ENCODE peak calls at places on chromosomes 12 and 14, in eight cellular contexts. R, S, W, I, L, P, Y and N are unnamed samples. For H3K9me3, the result is how much of the 10 kb centered on the place peaks cover.

GRCh38 chr12:53994691-53995310 is 5.2 kb upstream of the HOXC9 start:
- DNase-seq in L (no peak), R (no peak), W (no peak), P (no peak), I (no peak), Y (no peak), S (no peak), N (no peak)

GRCh38 chr14:100131181-100131580 is 28.3 kb downstream of the DEGS2 start:
- DNase-seq in W (no peak), I (no peak), Y (peak), R (no peak), S (no peak), P (peak), L (no peak), N (peak)

GRCh38 chr14:75340921-75341320 is 62.3 kb downstream of the FOS start:
- DNase-seq in Y (peak), I (peak), L (peak), S (peak), W (no peak), R (peak), P (peak), N (peak)

GRCh38 chr12:43692064-43692463 is 66.5 kb downstream of the PUS7L start:
- DNase-seq in W (peak), L (no peak), Y (no peak), S (no peak), R (no peak), I (no peak), P (no peak), N (no peak)

GRCh38 chr14:57760891-57761290 is 105.0 kb downstream of the SLC35F4 start:
- DNase-seq in S (no peak), P (no peak), I (no peak), W (no peak), R (no peak), L (no peak), Y (no peak), N (no peak)

GRCh38 chr12:63826002-63826585 is 18.4 kb upstream of the SRGAP1 start:
- DNase-seq in L (no peak), P (no peak), S (peak), I (no peak), R (no peak), W (peak), Y (no peak), N (no peak)

GRCh38 chr12:67355428-67356385 is 86.5 kb downstream of the CAND1 start:
- DNase-seq in L (no peak), R (no peak), I (no peak), P (peak), S (no peak), Y (no peak), W (peak), N (no peak)

GRCh38 chr12:65163755-65164154 is 5.6 kb upstream of the LEMD3 start:
- DNase-seq in R (no peak), Y (no peak), P (no peak), S (no peak), I (no peak), W (no peak), L (no peak), N (no peak)

GRCh38 chr14:87805315-87805723 is 187.7 kb downstream of the GALC start:
- DNase-seq in Y (no peak), L (no peak), R (no peak), I (no peak), P (peak), S (peak), W (no peak), N (peak)

GRCh38 chr12:52211716-52212585 is 20.1 kb upstream of the KRT80 start:
- DNase-seq in Y (no peak), P (peak), R (peak), L (no peak), W (no peak), S (no peak), I (no peak), N (no peak)

GRCh38 chr14:100155049-100155621 is 4.3 kb downstream of the DEGS2 start:
- DNase-seq in R (no peak), I (no peak), P (no peak), Y (peak), L (no peak), S (no peak), W (no peak), N (peak)

GRCh38 chr12:85076688-85077430 is 40.7 kb downstream of the LRRIQ1 start:
- DNase-seq in L (no peak), I (no peak), Y (no peak), P (no peak), R (no peak), W (peak), S (no peak), N (no peak)

DNA sequence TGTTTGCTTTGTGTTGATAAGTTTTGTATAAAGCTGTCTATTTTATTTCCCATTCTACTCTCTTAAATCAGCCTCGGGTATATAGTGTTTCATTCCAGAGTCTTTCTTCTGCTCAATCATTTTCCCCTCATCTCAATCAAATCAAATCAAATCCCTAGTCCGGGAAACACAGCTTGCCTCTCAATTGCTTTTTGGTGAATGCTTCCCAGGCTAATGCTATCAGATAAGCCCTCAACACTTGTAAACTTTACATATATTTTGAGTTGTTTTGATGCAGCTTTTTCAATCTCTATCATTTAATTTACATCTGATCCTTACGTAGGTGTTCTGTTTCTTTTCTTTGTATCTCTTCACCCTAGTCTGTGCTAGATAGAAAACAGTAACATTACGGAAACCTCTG is 416.7 kb upstream of the PDE3A start:
- DNase-seq in S (no peak), Y (no peak), P (no peak), I (no peak), R (no peak), W (no peak), L (no peak), N (no peak)
- H3K27ac ChIP-seq in S (no peak), Y (no peak), P (no peak), I (no peak), R (peak), W (no peak), L (no peak), N (no peak)

DNA sequence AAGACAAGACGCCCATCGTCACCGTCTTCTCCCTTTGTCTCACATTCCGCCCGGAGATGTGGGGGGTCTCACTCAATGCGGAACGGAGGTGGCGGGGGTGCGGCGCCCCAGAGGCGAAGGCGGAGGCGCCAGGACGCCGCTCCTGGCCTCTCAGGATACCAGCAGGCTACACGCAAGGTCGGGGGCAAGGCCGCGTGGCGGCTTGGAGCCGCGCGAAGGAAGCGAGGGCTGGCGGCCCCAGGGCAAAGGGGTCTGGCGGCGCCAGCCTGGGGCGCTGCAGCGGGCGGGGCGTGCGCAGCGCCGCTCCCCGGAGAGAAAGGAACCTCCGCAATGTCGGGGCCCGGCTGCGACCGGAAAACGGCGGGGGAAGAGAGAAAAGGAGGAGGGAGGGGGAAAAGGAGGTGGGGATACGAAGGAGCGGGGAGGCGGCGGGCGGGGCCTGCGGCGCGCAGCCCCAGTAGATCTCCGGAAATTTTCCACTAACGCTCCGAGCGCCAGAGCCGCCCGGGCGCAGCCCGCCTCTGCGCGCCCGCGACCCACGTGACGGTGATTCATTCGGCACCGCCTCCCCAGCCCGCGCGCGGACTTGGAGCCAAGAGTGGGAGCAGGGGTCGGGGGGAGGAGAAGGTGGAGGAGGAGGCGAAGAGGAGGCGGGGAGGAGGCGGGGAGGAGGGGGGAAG is 10.5 kb upstream of the SLC38A2 start:
- DNase-seq in P (peak), S (peak), L (peak), R (peak), Y (peak), W (peak), I (peak), N (peak)
- TF ChIP-seq CTCF in P (peak), S (peak), L (no peak), R (no peak), Y (no peak), W (no peak), I (peak), N (no peak)

GRCh38 chr12:131133994-131134393 is 180.3 kb downstream of the ADGRD1 start:
- DNase-seq in S (no peak), I (no peak), L (no peak), P (no peak), Y (no peak), R (peak), W (no peak), N (no peak)
- H3K9me3 ChIP-seq in S (under half), I (under half), L (under half), P (under half), Y (under half), R (under half), W (half or more), N (under half)

GRCh38 chr14:64956697-64957412 is 14.3 kb upstream of the GPX2 start:
- DNase-seq in W (no peak), S (no peak), L (no peak), I (no peak), P (no peak), R (peak), Y (no peak), N (no peak)
- H3K27ac ChIP-seq in W (no peak), S (no peak), L (no peak), I (no peak), P (no peak), R (no peak), Y (no peak), N (no peak)

GRCh38 chr12:102917026-102917787 is at the start of gene PAH:
- DNase-seq in P (peak), R (no peak), S (no peak), W (no peak), I (no peak), L (no peak), Y (peak), N (peak)
- TF ChIP-seq CTCF in P (peak), R (no peak), S (no peak), W (no peak), I (no peak), L (no peak), Y (no peak), N (no peak)

DNA sequence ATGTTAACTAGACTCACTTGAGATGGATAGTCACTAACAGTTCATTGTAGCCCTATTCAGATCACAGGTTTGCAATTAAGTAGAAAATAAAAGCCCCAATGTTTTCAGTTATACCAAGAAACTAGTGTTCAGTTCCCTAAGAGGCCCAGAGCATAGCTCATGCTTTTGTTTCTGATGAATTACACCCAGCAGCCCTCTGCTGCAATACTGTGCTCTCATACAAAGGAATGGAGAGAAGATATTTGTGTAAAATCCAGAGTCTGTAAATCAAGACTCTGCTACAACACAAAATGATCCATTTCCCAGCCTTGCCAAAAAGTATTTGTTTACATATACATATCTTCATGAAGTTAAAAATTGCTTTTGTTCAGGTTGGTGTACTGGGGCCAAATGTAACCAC is 158.1 kb downstream of the C12orf50 start:
- DNase-seq in I (no peak), W (peak), Y (no peak), R (no peak), L (no peak), S (no peak), P (no peak), N (no peak)
- H3K9me3 ChIP-seq in I (under half), W (under half), Y (under half), R (under half), L (under half), S (under half), P (under half), N (under half)

DNA sequence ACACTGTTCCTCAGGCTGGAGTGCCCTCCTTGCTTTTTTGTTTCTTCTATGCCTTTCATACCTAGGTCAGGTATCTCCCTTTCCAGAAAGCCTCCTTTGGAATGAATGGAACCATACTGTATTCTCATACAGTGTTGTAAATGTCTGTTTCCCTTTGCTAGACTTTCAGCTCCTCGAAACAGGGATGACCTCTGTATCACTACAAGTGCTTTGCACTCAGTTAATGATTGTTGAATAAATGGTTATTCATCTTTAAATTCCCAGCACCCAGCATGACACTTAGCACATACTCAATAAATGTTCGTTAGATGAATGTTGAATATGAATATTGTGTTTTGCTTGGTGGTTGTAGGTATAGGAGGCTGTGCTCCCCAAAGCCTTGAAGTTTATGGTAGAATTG is 5.9 kb upstream of the TULP3 start:
- DNase-seq in P (no peak), R (no peak), L (no peak), W (no peak), I (no peak), S (no peak), Y (no peak), N (no peak)
- H3K27ac ChIP-seq in P (no peak), R (no peak), L (no peak), W (no peak), I (no peak), S (no peak), Y (no peak), N (no peak)

GRCh38 chr12:101521136-101521535 is 46.0 kb downstream of the SPIC start:
- DNase-seq in S (no peak), I (no peak), L (no peak), Y (no peak), R (no peak), P (no peak), W (no peak), N (no peak)
- TF ChIP-seq CTCF in S (no peak), I (no peak), L (no peak), Y (no peak), R (no peak), P (no peak), W (no peak), N (no peak)

GRCh38 chr12:11150832-11151231 is 16.4 kb upstream of the TAS2R30 start:
- DNase-seq in Y (no peak), W (no peak), P (no peak), R (no peak), I (no peak), S (no peak), L (no peak), N (no peak)
- H3K9me3 ChIP-seq in Y (under half), W (under half), P (under half), R (under half), I (under half), S (under half), L (under half), N (under half)

DNA sequence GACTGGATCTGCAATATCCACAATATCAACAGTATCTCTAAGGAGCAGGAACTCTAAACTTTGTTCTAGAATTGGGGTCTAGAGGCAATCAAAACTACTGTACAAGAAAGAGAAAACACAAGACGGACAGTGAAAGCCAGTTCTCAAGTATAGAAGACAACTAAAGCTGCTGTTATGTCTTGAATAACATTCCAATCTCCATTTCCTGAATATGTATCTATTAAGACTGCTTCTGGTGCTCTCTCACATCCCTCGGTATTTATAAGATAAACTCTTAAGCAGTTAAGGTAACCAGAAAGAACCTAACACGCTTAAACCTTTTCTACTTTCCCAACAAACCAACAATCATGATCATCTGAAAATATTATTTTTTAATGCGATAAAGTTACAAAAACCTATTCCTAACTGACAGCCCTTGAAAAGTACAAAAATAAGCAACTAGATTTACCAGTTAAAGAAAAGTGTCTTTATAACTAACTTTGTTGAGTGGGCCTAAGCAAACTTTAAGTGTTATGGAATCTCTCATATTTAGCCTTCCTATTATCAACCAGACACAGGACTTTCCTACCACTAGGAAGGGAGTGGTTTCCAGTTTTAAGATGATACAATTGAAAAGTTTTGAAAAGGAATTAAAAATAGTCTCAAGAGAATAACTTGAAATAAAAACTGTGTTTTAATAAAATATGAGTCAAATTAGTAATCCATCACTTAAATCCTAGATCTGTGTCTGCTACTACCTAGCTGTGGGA is 30.7 kb downstream of the NUMB start:
- DNase-seq in S (no peak), L (no peak), W (peak), P (no peak), Y (no peak), R (no peak), I (no peak), N (no peak)
- H3K27ac ChIP-seq in S (peak), L (peak), W (peak), P (peak), Y (peak), R (peak), I (no peak), N (peak)